ENCODE peak calls at places on chromosomes 11 and 22, in nine cellular contexts. One of them, this sample, is unnamed.

GRCh38 chr22:30252411-30253204 is 6.0 kb upstream of the LIF start:
- DNase-seq in GM23338: peak; percentile 47
- DNase-seq in ovary: no peak
- DNase-seq in IMR-90: no peak
- DNase-seq in A549: no peak
- DNase-seq in thoracic aorta: no peak
- DNase-seq in neural progenitor cell: no peak
- DNase-seq in hepatocyte: no peak
- DNase-seq in Caco-2: no peak
- DNase-seq in this sample: peak; percentile 76

GRCh38 chr11:65045061-65045460 is 4.1 kb downstream of the SAC3D1 start:
- DNase-seq in GM23338: no peak
- DNase-seq in ovary: no peak
- DNase-seq in IMR-90: no peak
- DNase-seq in A549: no peak
- DNase-seq in thoracic aorta: no peak
- DNase-seq in neural progenitor cell: no peak
- DNase-seq in hepatocyte: no peak
- DNase-seq in Caco-2: no peak
- DNase-seq in this sample: no peak

GRCh38 chr11:86099727-86100320 is 30.9 kb upstream of the PICALM start:
- DNase-seq in GM23338: no peak
- DNase-seq in ovary: no peak
- DNase-seq in IMR-90: peak; percentile 71
- DNase-seq in A549: no peak
- DNase-seq in thoracic aorta: no peak
- DNase-seq in neural progenitor cell: no peak
- DNase-seq in hepatocyte: peak; percentile 26
- DNase-seq in Caco-2: no peak
- DNase-seq in this sample: peak; percentile 57

GRCh38 chr22:32839776-32840571 is 38.5 kb downstream of the TIMP3 start:
- DNase-seq in GM23338: no peak
- DNase-seq in ovary: peak; percentile 72
- DNase-seq in IMR-90: peak; percentile 41
- DNase-seq in A549: no peak
- DNase-seq in thoracic aorta: no peak
- DNase-seq in neural progenitor cell: peak; percentile 44
- DNase-seq in hepatocyte: peak; percentile 54
- DNase-seq in Caco-2: no peak
- DNase-seq in this sample: no peak

GRCh38 chr11:128463386-128463829 is 124.0 kb downstream of the ETS1 start:
- DNase-seq in GM23338: no peak
- DNase-seq in ovary: no peak
- DNase-seq in IMR-90: peak; percentile 99
- DNase-seq in A549: no peak
- DNase-seq in thoracic aorta: peak; percentile 50
- DNase-seq in neural progenitor cell: no peak
- DNase-seq in hepatocyte: peak; percentile 66
- DNase-seq in Caco-2: no peak
- DNase-seq in this sample: no peak

GRCh38 chr22:50169774-50170341 is 673 bp upstream of the PANX2 start:
- DNase-seq in GM23338: peak; percentile 48
- DNase-seq in ovary: peak; percentile 31
- DNase-seq in IMR-90: no peak
- DNase-seq in A549: no peak
- DNase-seq in thoracic aorta: no peak
- DNase-seq in neural progenitor cell: peak; percentile 58
- DNase-seq in hepatocyte: peak; percentile 51
- DNase-seq in Caco-2: no peak
- DNase-seq in this sample: no peak

GRCh38 chr11:64725601-64726139 is 2.7 kb upstream of the NRXN2 start:
- DNase-seq in GM23338: peak; percentile 52
- DNase-seq in ovary: no peak
- DNase-seq in IMR-90: no peak
- DNase-seq in A549: no peak
- DNase-seq in thoracic aorta: no peak
- DNase-seq in neural progenitor cell: peak; percentile 42
- DNase-seq in hepatocyte: no peak
- DNase-seq in Caco-2: no peak
- DNase-seq in this sample: no peak

GRCh38 chr11:111331711-111332479 is 33.5 kb downstream of the POU2AF3 start:
- DNase-seq in GM23338: no peak
- DNase-seq in ovary: peak; percentile 57
- DNase-seq in IMR-90: peak; percentile 45
- DNase-seq in A549: no peak
- DNase-seq in thoracic aorta: no peak
- DNase-seq in neural progenitor cell: no peak
- DNase-seq in hepatocyte: no peak
- DNase-seq in Caco-2: no peak
- DNase-seq in this sample: no peak

GRCh38 chr11:106249857-106250256 is 172.4 kb downstream of the AASDHPPT start:
- DNase-seq in GM23338: peak; percentile 5
- DNase-seq in ovary: no peak
- DNase-seq in IMR-90: no peak
- DNase-seq in A549: no peak
- DNase-seq in thoracic aorta: no peak
- DNase-seq in neural progenitor cell: no peak
- DNase-seq in hepatocyte: peak; percentile 14
- DNase-seq in Caco-2: no peak
- DNase-seq in this sample: no peak

GRCh38 chr11:10498022-10498400 is 42.9 kb downstream of the AMPD3 start:
- DNase-seq in GM23338: no peak
- DNase-seq in ovary: no peak
- DNase-seq in IMR-90: no peak
- DNase-seq in A549: no peak
- DNase-seq in thoracic aorta: no peak
- DNase-seq in neural progenitor cell: no peak
- DNase-seq in hepatocyte: no peak
- DNase-seq in Caco-2: no peak
- DNase-seq in this sample: no peak

GRCh38 chr11:72238040-72238450 is 5.9 kb downstream of the PHOX2A start:
- DNase-seq in GM23338: peak; percentile 95
- DNase-seq in ovary: peak; percentile 60
- DNase-seq in IMR-90: peak; percentile 67
- DNase-seq in A549: peak; percentile 92
- DNase-seq in thoracic aorta: no peak
- DNase-seq in neural progenitor cell: peak; percentile 90
- DNase-seq in hepatocyte: peak; percentile 82
- DNase-seq in Caco-2: peak; percentile 68
- DNase-seq in this sample: peak; percentile 70

GRCh38 chr11:1382831-1383607 is 6.7 kb upstream of the BRSK2 start:
- DNase-seq in GM23338: peak; percentile 81
- DNase-seq in ovary: peak; percentile 74
- DNase-seq in IMR-90: peak; percentile 79
- DNase-seq in A549: peak; percentile 90
- DNase-seq in thoracic aorta: peak; percentile 35
- DNase-seq in neural progenitor cell: peak; percentile 81
- DNase-seq in hepatocyte: peak; percentile 94
- DNase-seq in Caco-2: peak; percentile 84
- DNase-seq in this sample: peak; percentile 75

GRCh38 chr11:81674211-81674610 is 1059.5 kb downstream of the FAM181B start:
- DNase-seq in GM23338: no peak
- DNase-seq in ovary: no peak
- DNase-seq in IMR-90: no peak
- DNase-seq in A549: no peak
- DNase-seq in thoracic aorta: no peak
- DNase-seq in neural progenitor cell: no peak
- DNase-seq in hepatocyte: no peak
- DNase-seq in Caco-2: no peak
- DNase-seq in this sample: no peak

GRCh38 chr11:43515090-43515489 is 156.4 kb downstream of the TTC17 start:
- DNase-seq in GM23338: peak; percentile 76
- DNase-seq in ovary: no peak
- DNase-seq in IMR-90: no peak
- DNase-seq in A549: no peak
- DNase-seq in thoracic aorta: no peak
- DNase-seq in neural progenitor cell: peak; percentile 44
- DNase-seq in hepatocyte: no peak
- DNase-seq in Caco-2: no peak
- DNase-seq in this sample: no peak

GRCh38 chr11:32420937-32421532 is 14.3 kb downstream of the WT1 start:
- DNase-seq in GM23338: no peak
- DNase-seq in ovary: no peak
- DNase-seq in IMR-90: no peak
- DNase-seq in A549: no peak
- DNase-seq in thoracic aorta: no peak
- DNase-seq in neural progenitor cell: no peak
- DNase-seq in hepatocyte: no peak
- DNase-seq in Caco-2: no peak
- DNase-seq in this sample: no peak

GRCh38 chr11:115151010-115151409 is 353.2 kb downstream of the CADM1 start:
- DNase-seq in GM23338: no peak
- DNase-seq in ovary: no peak
- DNase-seq in IMR-90: no peak
- DNase-seq in A549: no peak
- DNase-seq in thoracic aorta: no peak
- DNase-seq in neural progenitor cell: no peak
- DNase-seq in hepatocyte: no peak
- DNase-seq in Caco-2: no peak
- DNase-seq in this sample: no peak

GRCh38 chr11:122690292-122690691 is 34.8 kb downstream of the UBASH3B start:
- DNase-seq in GM23338: no peak
- DNase-seq in ovary: no peak
- DNase-seq in IMR-90: no peak
- DNase-seq in A549: no peak
- DNase-seq in thoracic aorta: no peak
- DNase-seq in neural progenitor cell: no peak
- DNase-seq in hepatocyte: no peak
- DNase-seq in Caco-2: no peak
- DNase-seq in this sample: no peak
- H3K4me1 ChIP-seq in GM23338: peaks cover 19% of the 10 kb centered on the region
- H3K4me1 ChIP-seq in ovary: peaks cover 3% of the 10 kb centered on the region
- H3K4me1 ChIP-seq in IMR-90: peaks cover 17% of the 10 kb centered on the region
- H3K4me1 ChIP-seq in A549: peaks cover 46% of the 10 kb centered on the region
- H3K4me1 ChIP-seq in thoracic aorta: peaks cover 10% of the 10 kb centered on the region
- H3K4me1 ChIP-seq in neural progenitor cell: peaks cover 15% of the 10 kb centered on the region
- H3K4me1 ChIP-seq in hepatocyte: peaks cover 17% of the 10 kb centered on the region
- H3K4me1 ChIP-seq in Caco-2: peaks cover 11% of the 10 kb centered on the region
- H3K4me1 ChIP-seq in this sample: no peaks in the 10 kb centered on the region

DNA sequence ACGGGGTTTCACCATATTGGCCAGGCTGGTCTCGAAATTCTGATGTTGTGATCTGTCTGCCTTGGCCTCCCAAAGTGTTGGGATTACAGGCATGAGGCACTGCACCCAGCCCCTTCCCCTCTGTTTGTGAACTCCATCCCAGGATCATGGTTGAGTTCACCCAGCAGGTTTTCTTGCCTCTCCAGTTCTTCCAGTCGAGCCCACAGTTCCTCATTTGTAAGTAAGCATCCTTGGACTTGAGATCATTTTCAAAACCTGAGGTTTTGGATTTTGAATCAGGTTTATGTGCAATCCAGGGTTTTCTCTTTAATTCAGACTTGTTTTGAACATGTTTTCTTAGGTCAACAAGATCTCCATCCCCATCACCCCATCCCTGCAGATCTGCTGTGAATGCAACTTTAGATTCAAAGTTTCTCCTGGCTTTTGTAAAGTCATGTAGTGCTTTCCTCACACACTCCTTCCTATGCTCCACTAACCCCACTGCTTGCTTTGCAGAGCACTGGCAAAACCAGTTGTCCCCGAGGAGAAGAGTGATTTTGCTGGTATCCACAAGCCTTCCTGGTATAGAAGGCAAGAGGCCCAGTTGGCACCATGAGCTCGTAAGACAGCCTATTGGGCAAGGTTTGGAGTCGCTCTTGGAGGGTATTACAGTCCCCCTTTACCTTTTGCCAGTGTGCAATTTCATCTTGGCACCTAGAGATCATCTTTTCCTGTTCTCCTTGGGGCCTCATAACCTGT is 14.7 kb upstream of the VPREB1 start:
- DNase-seq in GM23338: no peak
- DNase-seq in ovary: no peak
- DNase-seq in IMR-90: no peak
- DNase-seq in A549: no peak
- DNase-seq in thoracic aorta: no peak
- DNase-seq in neural progenitor cell: no peak
- DNase-seq in hepatocyte: no peak
- DNase-seq in Caco-2: no peak
- DNase-seq in this sample: no peak
- TF ChIP-seq CTCF in GM23338: no peak
- TF ChIP-seq CTCF in ovary: no peak
- TF ChIP-seq CTCF in IMR-90: no peak
- TF ChIP-seq CTCF in A549: no peak
- TF ChIP-seq CTCF in thoracic aorta: no peak
- TF ChIP-seq CTCF in neural progenitor cell: no peak
- TF ChIP-seq CTCF in hepatocyte: no peak
- TF ChIP-seq CTCF in Caco-2: no peak
- TF ChIP-seq CTCF in this sample: no peak

DNA sequence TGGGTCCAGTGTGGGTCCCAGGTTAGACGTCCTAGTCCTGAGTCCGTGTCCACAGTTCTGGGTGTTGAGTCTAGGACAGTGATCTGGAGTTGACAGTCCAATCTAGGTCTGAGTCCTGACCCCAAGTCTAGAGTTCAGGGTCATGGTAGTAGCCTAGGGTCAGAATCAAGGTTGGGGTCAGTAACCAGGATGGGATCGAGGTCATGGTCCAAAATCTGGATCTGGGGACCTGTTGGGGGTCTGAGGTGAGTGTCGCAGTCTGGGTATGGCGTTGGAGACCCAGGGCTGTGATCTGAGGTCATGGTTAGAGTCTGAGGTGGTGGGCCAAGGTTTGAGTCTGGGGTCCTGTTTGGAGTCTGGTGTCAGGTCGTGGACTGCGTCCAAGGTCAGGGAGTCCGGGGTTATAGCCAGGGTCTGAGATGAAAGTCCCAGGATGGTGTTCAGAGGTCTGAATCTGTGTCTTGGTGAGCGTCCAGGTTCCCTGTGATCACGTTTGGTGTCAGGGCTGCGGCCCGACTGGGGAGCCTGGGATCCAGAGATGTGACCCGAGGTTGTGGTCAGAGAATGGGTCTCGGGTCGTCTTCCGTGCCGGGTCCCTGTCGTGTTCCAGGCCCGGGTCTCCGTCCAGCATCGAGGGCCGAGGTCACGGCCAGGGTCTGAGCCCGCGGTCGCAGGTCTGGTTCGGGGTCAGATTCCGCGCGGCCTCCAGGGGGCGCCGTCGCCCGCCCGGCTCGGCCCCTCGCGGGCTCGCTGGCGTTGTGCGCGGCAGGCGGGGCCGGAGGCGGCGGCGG is 445 bp upstream of the GRK2 start:
- DNase-seq in GM23338: peak; percentile 84
- DNase-seq in ovary: peak; percentile 82
- DNase-seq in IMR-90: peak; percentile 33
- DNase-seq in A549: peak; percentile 76
- DNase-seq in thoracic aorta: no peak
- DNase-seq in neural progenitor cell: peak; percentile 89
- DNase-seq in hepatocyte: peak; percentile 89
- DNase-seq in Caco-2: peak; percentile 80
- DNase-seq in this sample: peak; percentile 83
- H3K4me1 ChIP-seq in GM23338: peaks cover 25% of the 10 kb centered on the region
- H3K4me1 ChIP-seq in ovary: peaks cover 25% of the 10 kb centered on the region
- H3K4me1 ChIP-seq in IMR-90: peaks cover 35% of the 10 kb centered on the region
- H3K4me1 ChIP-seq in A549: peaks cover 40% of the 10 kb centered on the region
- H3K4me1 ChIP-seq in thoracic aorta: peaks cover 75% of the 10 kb centered on the region
- H3K4me1 ChIP-seq in neural progenitor cell: peaks cover 26% of the 10 kb centered on the region
- H3K4me1 ChIP-seq in hepatocyte: peaks cover 37% of the 10 kb centered on the region
- H3K4me1 ChIP-seq in Caco-2: peaks cover 31% of the 10 kb centered on the region
- H3K4me1 ChIP-seq in this sample: peaks cover 33% of the 10 kb centered on the region

DNA sequence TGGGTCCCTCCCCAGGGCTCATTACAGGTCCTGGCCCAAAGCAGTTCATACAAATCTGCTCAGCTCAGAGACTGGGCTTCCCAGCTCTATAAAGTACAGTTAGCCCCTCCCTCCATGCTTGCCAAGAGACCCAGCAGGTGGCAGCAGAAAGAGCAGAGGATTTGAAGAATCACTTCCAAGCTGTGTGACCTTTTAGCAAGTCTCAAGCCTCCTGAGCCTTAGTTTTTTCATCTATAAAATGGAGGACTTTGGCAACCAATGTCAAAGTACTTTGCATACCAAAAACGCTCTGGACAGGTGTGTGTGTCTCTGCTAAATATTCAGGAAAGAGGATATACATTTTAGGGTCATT is 26.6 kb downstream of the RELT start:
- DNase-seq in GM23338: no peak
- DNase-seq in ovary: no peak
- DNase-seq in IMR-90: no peak
- DNase-seq in A549: no peak
- DNase-seq in thoracic aorta: no peak
- DNase-seq in neural progenitor cell: no peak
- DNase-seq in hepatocyte: no peak
- DNase-seq in Caco-2: peak; percentile 57
- DNase-seq in this sample: no peak
- TF ChIP-seq CTCF in GM23338: no peak
- TF ChIP-seq CTCF in ovary: no peak
- TF ChIP-seq CTCF in IMR-90: peak; percentile 35
- TF ChIP-seq CTCF in A549: peak; percentile 37
- TF ChIP-seq CTCF in thoracic aorta: no peak
- TF ChIP-seq CTCF in neural progenitor cell: no peak
- TF ChIP-seq CTCF in hepatocyte: peak; percentile 7
- TF ChIP-seq CTCF in Caco-2: peak; percentile 51
- TF ChIP-seq CTCF in this sample: no peak